ENCODE peak calls at places on chromosomes 5 and 9, in nine cellular contexts. One of them, this sample, is unnamed.

GRCh38 chr5:67773439-67773988 is 442.0 kb upstream of the PIK3R1 start:
- DNase-seq in MCF 10A: peak
- DNase-seq in stomach: no peak
- DNase-seq in KG1: no peak
- DNase-seq in anterior cingulate cortex: peak
- DNase-seq in DMS153: no peak
- DNase-seq in keratinocyte: no peak
- DNase-seq in brain microvascular endothelial cell: peak
- DNase-seq in heart left ventricle: peak
- DNase-seq in this sample: no peak

GRCh38 chr5:17252543-17252942 is 35.1 kb downstream of the BASP1 start:
- DNase-seq in MCF 10A: peak
- DNase-seq in stomach: no peak
- DNase-seq in KG1: no peak
- DNase-seq in anterior cingulate cortex: no peak
- DNase-seq in DMS153: no peak
- DNase-seq in keratinocyte: no peak
- DNase-seq in brain microvascular endothelial cell: no peak
- DNase-seq in heart left ventricle: no peak
- DNase-seq in this sample: peak

GRCh38 chr5:176410486-176411180 is 5.7 kb downstream of the CLTB start:
- DNase-seq in MCF 10A: peak
- DNase-seq in stomach: no peak
- DNase-seq in KG1: no peak
- DNase-seq in anterior cingulate cortex: no peak
- DNase-seq in DMS153: no peak
- DNase-seq in keratinocyte: peak
- DNase-seq in brain microvascular endothelial cell: no peak
- DNase-seq in heart left ventricle: no peak
- DNase-seq in this sample: peak

GRCh38 chr9:110936719-110937452 is 101.4 kb downstream of the LPAR1 start:
- DNase-seq in MCF 10A: no peak
- DNase-seq in stomach: no peak
- DNase-seq in KG1: no peak
- DNase-seq in anterior cingulate cortex: no peak
- DNase-seq in DMS153: no peak
- DNase-seq in keratinocyte: no peak
- DNase-seq in brain microvascular endothelial cell: no peak
- DNase-seq in heart left ventricle: no peak
- DNase-seq in this sample: peak

GRCh38 chr5:117207088-117207668 is 632.6 kb upstream of the SEMA6A start:
- DNase-seq in MCF 10A: no peak
- DNase-seq in stomach: no peak
- DNase-seq in KG1: no peak
- DNase-seq in anterior cingulate cortex: no peak
- DNase-seq in DMS153: no peak
- DNase-seq in keratinocyte: no peak
- DNase-seq in brain microvascular endothelial cell: no peak
- DNase-seq in heart left ventricle: no peak
- DNase-seq in this sample: no peak

GRCh38 chr5:66170196-66170919 is 26.3 kb downstream of the SREK1 start:
- DNase-seq in MCF 10A: no peak
- DNase-seq in stomach: no peak
- DNase-seq in KG1: no peak
- DNase-seq in anterior cingulate cortex: no peak
- DNase-seq in DMS153: no peak
- DNase-seq in keratinocyte: no peak
- DNase-seq in brain microvascular endothelial cell: no peak
- DNase-seq in heart left ventricle: no peak
- DNase-seq in this sample: no peak

GRCh38 chr5:40150896-40151295 is 528.8 kb upstream of the PTGER4 start:
- DNase-seq in MCF 10A: no peak
- DNase-seq in stomach: no peak
- DNase-seq in KG1: no peak
- DNase-seq in anterior cingulate cortex: no peak
- DNase-seq in DMS153: no peak
- DNase-seq in keratinocyte: no peak
- DNase-seq in brain microvascular endothelial cell: no peak
- DNase-seq in heart left ventricle: no peak
- DNase-seq in this sample: no peak

GRCh38 chr5:73374520-73375235 is 73.9 kb downstream of the FOXD1 start:
- DNase-seq in MCF 10A: no peak
- DNase-seq in stomach: no peak
- DNase-seq in KG1: no peak
- DNase-seq in anterior cingulate cortex: no peak
- DNase-seq in DMS153: no peak
- DNase-seq in keratinocyte: no peak
- DNase-seq in brain microvascular endothelial cell: peak
- DNase-seq in heart left ventricle: no peak
- DNase-seq in this sample: peak

GRCh38 chr5:142726188-142726731 is 40.4 kb upstream of the FGF1 start:
- DNase-seq in MCF 10A: peak
- DNase-seq in stomach: no peak
- DNase-seq in KG1: no peak
- DNase-seq in anterior cingulate cortex: no peak
- DNase-seq in DMS153: no peak
- DNase-seq in keratinocyte: no peak
- DNase-seq in brain microvascular endothelial cell: peak
- DNase-seq in heart left ventricle: no peak
- DNase-seq in this sample: no peak

This sample was measured in PC-3.